ENCODE peak calls at places on chromosomes 13 and 19, in eight cellular contexts. Q is CD8-positive, alpha-beta T cell; W is PC-9; L is A549; V is BJ; P is GM23248; B is mesendoderm; U is trophoblast cell. Y is an unnamed sample.
A peak's percentile ranks its signal among the peaks of the same experiment; 100 is the strongest.

GRCh38 chr19:32018014-32018413 is 327.4 kb upstream of the ZNF507 start:
- DNase-seq in W (no peak), P (peak; percentile 85), Q (no peak), L (no peak), U (no peak), V (no peak), B (no peak), Y (no peak)

GRCh38 chr13:32976046-32976781 is 40.0 kb upstream of the KL start:
- DNase-seq in P (no peak), L (no peak), U (no peak), B (no peak), Q (no peak), W (no peak), V (no peak), Y (no peak)

GRCh38 chr19:32324631-32325215 is 20.7 kb upstream of the ZNF507 start:
- DNase-seq in B (no peak), Q (no peak), W (no peak), L (no peak), U (no peak), P (peak; percentile 24), V (no peak), Y (no peak)

GRCh38 chr13:40681341-40682051 is 15.1 kb upstream of the FOXO1 start:
- DNase-seq in V (no peak), W (no peak), P (no peak), B (no peak), L (no peak), Q (no peak), U (no peak), Y (no peak)

GRCh38 chr19:28309072-28309471 is 903.9 kb downstream of the UQCRFS1 start:
- DNase-seq in L (no peak), Q (no peak), U (no peak), V (no peak), P (no peak), W (no peak), B (no peak), Y (no peak)

GRCh38 chr13:35600137-35600536 is 123.6 kb upstream of the MAB21L1 start:
- DNase-seq in W (no peak), L (no peak), U (peak; percentile 62), P (peak; percentile 33), V (no peak), B (no peak), Q (no peak), Y (no peak)

GRCh38 chr13:99871249-99871898 is 100.2 kb downstream of the ZIC5 start:
- DNase-seq in Q (no peak), B (no peak), V (no peak), P (no peak), U (no peak), L (no peak), W (no peak), Y (no peak)

GRCh38 chr19:52211203-52211602 is 21.4 kb downstream of the PPP2R1A start:
- DNase-seq in P (no peak), U (no peak), B (no peak), Q (no peak), V (no peak), W (no peak), L (no peak), Y (no peak)

GRCh38 chr19:37077929-37078716 is at the start of gene ZNF420:
- DNase-seq in L (peak; percentile 72), W (peak; percentile 90), V (peak; percentile 83), P (peak; percentile 97), U (peak; percentile 96), B (peak; percentile 97), Q (peak; percentile 78), Y (peak; percentile 89)

GRCh38 chr13:72808917-72809500 is 27.1 kb downstream of the PIBF1 start:
- DNase-seq in P (peak; percentile 25), L (no peak), V (no peak), W (no peak), B (peak; percentile 16), Q (no peak), U (no peak), Y (peak; percentile 14)

GRCh38 chr13:57557979-57558529 is 73.5 kb upstream of the PCDH17 start:
- DNase-seq in U (no peak), P (peak; percentile 4), L (no peak), W (no peak), B (peak; percentile 69), V (no peak), Q (no peak), Y (peak; percentile 11)

GRCh38 chr19:17950310-17951150 is 16.4 kb upstream of the KCNN1 start:
- DNase-seq in U (peak; percentile 16), B (no peak), L (no peak), P (peak; percentile 24), Q (no peak), V (no peak), W (no peak), Y (no peak)

GRCh38 chr13:106362637-106363036 is 172.8 kb downstream of the EFNB2 start:
- DNase-seq in W (no peak), U (no peak), B (no peak), L (no peak), Q (no peak), P (no peak), V (no peak), Y (no peak)

GRCh38 chr19:48806518-48806817 is 4.4 kb downstream of the BCAT2 start:
- DNase-seq in U (peak; percentile 51), V (no peak), L (peak; percentile 76), W (no peak), P (no peak), B (peak; percentile 89), Q (no peak), Y (no peak)

DNA sequence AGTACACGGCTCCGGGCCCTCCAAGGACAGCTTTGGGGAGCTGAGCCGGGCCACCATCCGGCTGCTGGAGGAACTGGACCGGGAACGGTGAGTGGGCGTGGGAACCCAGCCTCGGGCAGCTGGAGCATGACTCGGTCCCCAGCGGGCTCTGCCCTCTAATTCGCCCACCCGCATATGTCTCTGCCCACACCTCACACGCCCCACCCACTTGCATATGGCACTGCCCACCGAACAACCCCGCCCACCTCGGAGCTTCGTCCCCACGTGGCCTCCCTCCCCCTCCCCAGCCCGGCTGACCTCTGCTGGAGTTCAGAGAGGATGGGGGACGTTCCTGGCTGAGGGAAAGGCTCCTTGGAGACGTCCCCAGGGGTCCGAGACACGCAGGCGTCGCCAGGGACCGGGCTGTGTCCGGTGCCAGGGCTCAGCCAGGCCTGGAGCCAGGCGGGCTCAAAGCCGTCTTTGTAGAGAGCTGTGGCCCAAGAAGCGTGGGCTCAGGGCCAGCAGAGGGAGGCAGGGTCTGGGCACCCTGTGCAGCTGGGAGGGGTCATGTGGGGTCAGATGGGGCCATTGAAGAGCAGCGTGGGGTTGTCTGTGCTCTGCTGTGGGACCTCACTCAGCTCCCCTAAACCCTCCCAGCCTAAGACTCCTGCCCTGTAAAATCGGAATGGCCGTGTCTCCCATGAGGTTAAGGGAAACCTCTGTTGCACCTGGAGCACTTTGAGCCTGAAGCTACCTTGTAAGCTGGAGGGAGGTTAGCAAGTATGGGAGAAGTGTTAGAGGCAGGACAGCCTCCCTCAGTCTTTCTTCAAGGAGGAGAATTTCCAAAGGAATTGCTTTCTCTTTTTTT is 3.8 kb downstream of the APC2 start:
- DNase-seq in L (no peak), P (peak; percentile 87), Q (no peak), W (no peak), V (no peak), B (no peak), U (no peak), Y (no peak)
- H3K4me3 ChIP-seq in L (no peak overlapping the region), P (no peak overlapping the region), Q (no peak overlapping the region), W (no peak overlapping the region), V (no peak overlapping the region), B (no peak overlapping the region), U (no peak overlapping the region), Y (no peak overlapping the region)

GRCh38 chr19:3457531-3458228 is 22.6 kb downstream of the SMIM24 start:
- DNase-seq in B (peak; percentile 80), L (no peak), Q (no peak), U (no peak), P (no peak), W (no peak), V (no peak), Y (no peak)
- H3K4me3 ChIP-seq in B (no peak overlapping the region), L (no peak overlapping the region), Q (no peak overlapping the region), U (no peak overlapping the region), P (no peak overlapping the region), W (no peak overlapping the region), V (no peak overlapping the region), Y (no peak overlapping the region)

GRCh38 chr19:3075605-3076431 is 13.5 kb upstream of the TLE5 start:
- DNase-seq in L (no peak), Q (peak; percentile 58), B (no peak), U (peak; percentile 54), W (no peak), V (no peak), P (peak; percentile 55), Y (peak; percentile 35)

GRCh38 chr19:3068071-3068470 is 5.8 kb upstream of the TLE5 start:
- DNase-seq in L (no peak), P (no peak), V (no peak), B (no peak), U (no peak), W (no peak), Q (no peak), Y (no peak)

GRCh38 chr19:3073931-3074595 is 11.8 kb upstream of the TLE5 start:
- DNase-seq in Q (no peak), P (peak; percentile 40), W (no peak), U (no peak), B (no peak), V (no peak), L (no peak), Y (no peak)

GRCh38 chr19:3073159-3073563 is 10.9 kb upstream of the TLE5 start:
- DNase-seq in W (peak; percentile 55), Q (no peak), V (no peak), P (peak; percentile 60), U (peak; percentile 88), B (peak; percentile 79), L (no peak), Y (peak; percentile 68)

GRCh38 chr19:3071764-3072163 is 9.5 kb upstream of the TLE5 start:
- DNase-seq in U (no peak), Q (no peak), B (no peak), V (no peak), W (no peak), P (no peak), L (no peak), Y (no peak)
- H3K4me3 ChIP-seq in U (no peak overlapping the region), Q (no peak overlapping the region), B (no peak overlapping the region), V (no peak overlapping the region), W (no peak overlapping the region), P (no peak overlapping the region), L (no peak overlapping the region), Y (no peak overlapping the region)

GRCh38 chr19:57192993-57193392 is 1.7 kb downstream of the ZNF264 start:
- DNase-seq in V (no peak), L (no peak), B (no peak), W (no peak), Q (no peak), P (peak; percentile 31), U (no peak), Y (peak; percentile 11)

GRCh38 chr19:57191141-57192063 is at the start of gene ZNF264:
- DNase-seq in Q (peak; percentile 76), P (peak; percentile 96), L (peak; percentile 77), B (peak; percentile 88), U (peak; percentile 78), W (peak; percentile 75), V (peak; percentile 36), Y (peak; percentile 82)

GRCh38 chr19:57192064-57192395 is 730 bp downstream of the ZNF264 start:
- DNase-seq in U (no peak), B (peak; percentile 32), W (no peak), L (peak; percentile 26), Q (no peak), V (no peak), P (peak; percentile 44), Y (no peak)

DNA sequence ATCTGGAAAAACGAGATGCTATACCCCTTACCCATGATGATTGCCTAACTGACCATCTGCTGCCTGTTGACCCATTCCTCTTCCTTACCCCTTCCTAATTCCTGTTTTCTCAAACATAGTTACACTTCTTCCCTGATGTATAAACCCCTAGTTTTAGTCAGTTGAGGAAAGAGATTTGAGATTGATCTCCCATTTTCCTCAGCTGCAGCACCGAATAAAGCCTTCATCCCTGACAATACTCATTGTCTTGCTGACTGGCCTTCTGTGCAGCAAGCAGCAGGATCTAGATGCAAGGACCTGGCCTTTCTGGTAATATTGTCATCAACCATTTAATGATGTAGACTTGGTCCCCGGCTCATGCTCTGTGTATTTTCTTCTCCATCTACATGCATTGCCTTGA is 999 bp upstream of the ZNF264 start:
- DNase-seq in Q (no peak), B (no peak), L (no peak), P (no peak), U (no peak), W (no peak), V (no peak), Y (no peak)
- H3K4me3 ChIP-seq in Q (peak overlapping the region; percentile 84), B (no peak overlapping the region), L (no peak overlapping the region), P (no peak overlapping the region), U (no peak overlapping the region), W (peak overlapping the region; percentile 82), V (no peak overlapping the region), Y (no peak overlapping the region)